ENCODE peak calls at places on chromosomes 6 and 20, in five cellular contexts. S is psoas muscle, T is astrocyte of the cerebellum, R is left lung, X is sciatic nerve. I is an unnamed sample.

GRCh38 chr6:166512567-166512966 is 73.9 kb downstream of the RAMACL start:
- DNase-seq in S (no peak), T (no peak), R (no peak), X (no peak), I (no peak)

GRCh38 chr6:63941747-63942470 is 306.3 kb downstream of the PHF3 start:
- DNase-seq in S (no peak), T (no peak), R (no peak), X (no peak), I (no peak)

GRCh38 chr20:56249244-56249955 is 868 bp downstream of the MC3R start:
- DNase-seq in S (peak), T (no peak), R (peak), X (no peak), I (no peak)

GRCh38 chr6:74166849-74167248 is 470.8 kb downstream of the CD109 start:
- DNase-seq in S (no peak), T (no peak), R (no peak), X (no peak), I (no peak)

GRCh38 chr6:15907914-15908518 is 220.9 kb upstream of the MYLIP start:
- DNase-seq in S (no peak), T (no peak), R (no peak), X (no peak), I (no peak)

GRCh38 chr6:119830494-119831295 is 481.1 kb upstream of the MAN1A1 start:
- DNase-seq in S (no peak), T (no peak), R (peak), X (no peak), I (no peak)

GRCh38 chr6:144899161-144899560 is 614.0 kb downstream of the UTRN start:
- DNase-seq in S (no peak), T (no peak), R (no peak), X (no peak), I (no peak)

GRCh38 chr6:40906759-40907158 is 132.3 kb downstream of the UNC5CL start:
- DNase-seq in S (no peak), T (no peak), R (no peak), X (no peak), I (no peak)

GRCh38 chr6:31945507-31946369 is at the start of gene CFB:
- DNase-seq in S (peak), T (peak), R (peak), X (peak), I (no peak)

I was measured in pons.